ENCODE peak calls at places on chromosomes 4 and X, in seven cellular contexts. One of them, this sample, is unnamed.

GRCh38 chr4:55947912-55948725 is 626 bp upstream of the CEP135 start:
- DNase-seq in activated CD4-positive, alpha-beta memory T cell treated with anti-CD3 and anti-CD28 coated beads for 36 hours: peak; percentile 56
- DNase-seq in thyroid gland: no peak
- DNase-seq in smooth muscle cell of the brain vasculature: peak; percentile 61
- DNase-seq in iris pigment epithelial cell: peak; percentile 94
- DNase-seq in activated CD4-positive, alpha-beta T cell treated with anti-CD3 and anti-CD28 coated beads, Interleukin-2, amount 50 U/mL, for 1 hour: peak; percentile 37
- DNase-seq in NCI-H1417: no peak
- DNase-seq in this sample: peak; percentile 41

GRCh38 chr4:7971159-7971631 is 31.5 kb upstream of the AFAP1 start:
- DNase-seq in activated CD4-positive, alpha-beta memory T cell treated with anti-CD3 and anti-CD28 coated beads for 36 hours: peak; percentile 45
- DNase-seq in thyroid gland: no peak
- DNase-seq in smooth muscle cell of the brain vasculature: no peak
- DNase-seq in iris pigment epithelial cell: no peak
- DNase-seq in activated CD4-positive, alpha-beta T cell treated with anti-CD3 and anti-CD28 coated beads, Interleukin-2, amount 50 U/mL, for 1 hour: no peak
- DNase-seq in NCI-H1417: no peak
- DNase-seq in this sample: no peak

GRCh38 chr4:88610771-88611170 is 18.5 kb downstream of the HERC3 start:
- DNase-seq in activated CD4-positive, alpha-beta memory T cell treated with anti-CD3 and anti-CD28 coated beads for 36 hours: no peak
- DNase-seq in thyroid gland: peak; percentile 11
- DNase-seq in smooth muscle cell of the brain vasculature: no peak
- DNase-seq in iris pigment epithelial cell: peak; percentile 57
- DNase-seq in activated CD4-positive, alpha-beta T cell treated with anti-CD3 and anti-CD28 coated beads, Interleukin-2, amount 50 U/mL, for 1 hour: no peak
- DNase-seq in NCI-H1417: no peak
- DNase-seq in this sample: no peak

GRCh38 chrX:108399427-108400165 is 38.6 kb downstream of the COL4A6 start:
- DNase-seq in activated CD4-positive, alpha-beta memory T cell treated with anti-CD3 and anti-CD28 coated beads for 36 hours: no peak
- DNase-seq in thyroid gland: no peak
- DNase-seq in smooth muscle cell of the brain vasculature: peak; percentile 23
- DNase-seq in iris pigment epithelial cell: peak; percentile 43
- DNase-seq in activated CD4-positive, alpha-beta T cell treated with anti-CD3 and anti-CD28 coated beads, Interleukin-2, amount 50 U/mL, for 1 hour: no peak
- DNase-seq in NCI-H1417: no peak
- DNase-seq in this sample: no peak

GRCh38 chr4:140943486-140943885 is 187.3 kb upstream of the TBC1D9 start:
- DNase-seq in activated CD4-positive, alpha-beta memory T cell treated with anti-CD3 and anti-CD28 coated beads for 36 hours: no peak
- DNase-seq in thyroid gland: no peak
- DNase-seq in smooth muscle cell of the brain vasculature: no peak
- DNase-seq in iris pigment epithelial cell: peak; percentile 83
- DNase-seq in activated CD4-positive, alpha-beta T cell treated with anti-CD3 and anti-CD28 coated beads, Interleukin-2, amount 50 U/mL, for 1 hour: no peak
- DNase-seq in NCI-H1417: no peak
- DNase-seq in this sample: no peak

GRCh38 chr4:172573899-172574298 is 594.7 kb upstream of the GALNT7 start:
- DNase-seq in activated CD4-positive, alpha-beta memory T cell treated with anti-CD3 and anti-CD28 coated beads for 36 hours: no peak
- DNase-seq in thyroid gland: no peak
- DNase-seq in smooth muscle cell of the brain vasculature: no peak
- DNase-seq in iris pigment epithelial cell: no peak
- DNase-seq in activated CD4-positive, alpha-beta T cell treated with anti-CD3 and anti-CD28 coated beads, Interleukin-2, amount 50 U/mL, for 1 hour: no peak
- DNase-seq in NCI-H1417: no peak
- DNase-seq in this sample: no peak

GRCh38 chrX:28135378-28136047 is 154.3 kb upstream of the DCAF8L1 start:
- DNase-seq in activated CD4-positive, alpha-beta memory T cell treated with anti-CD3 and anti-CD28 coated beads for 36 hours: no peak
- DNase-seq in thyroid gland: no peak
- DNase-seq in smooth muscle cell of the brain vasculature: no peak
- DNase-seq in iris pigment epithelial cell: peak; percentile 73
- DNase-seq in activated CD4-positive, alpha-beta T cell treated with anti-CD3 and anti-CD28 coated beads, Interleukin-2, amount 50 U/mL, for 1 hour: no peak
- DNase-seq in NCI-H1417: no peak
- DNase-seq in this sample: no peak

GRCh38 chr4:141192564-141192963 is 28.1 kb upstream of the ZNF330 start:
- DNase-seq in activated CD4-positive, alpha-beta memory T cell treated with anti-CD3 and anti-CD28 coated beads for 36 hours: no peak
- DNase-seq in thyroid gland: no peak
- DNase-seq in smooth muscle cell of the brain vasculature: no peak
- DNase-seq in iris pigment epithelial cell: no peak
- DNase-seq in activated CD4-positive, alpha-beta T cell treated with anti-CD3 and anti-CD28 coated beads, Interleukin-2, amount 50 U/mL, for 1 hour: no peak
- DNase-seq in NCI-H1417: no peak
- DNase-seq in this sample: no peak

GRCh38 chrX:152445926-152446325 is 5.2 kb downstream of the GABRA3 start:
- DNase-seq in activated CD4-positive, alpha-beta memory T cell treated with anti-CD3 and anti-CD28 coated beads for 36 hours: no peak
- DNase-seq in thyroid gland: no peak
- DNase-seq in smooth muscle cell of the brain vasculature: no peak
- DNase-seq in iris pigment epithelial cell: peak; percentile 3
- DNase-seq in activated CD4-positive, alpha-beta T cell treated with anti-CD3 and anti-CD28 coated beads, Interleukin-2, amount 50 U/mL, for 1 hour: no peak
- DNase-seq in NCI-H1417: no peak
- DNase-seq in this sample: no peak

GRCh38 chr4:2472187-2472586 is 3.3 kb downstream of the RNF4 start:
- DNase-seq in activated CD4-positive, alpha-beta memory T cell treated with anti-CD3 and anti-CD28 coated beads for 36 hours: no peak
- DNase-seq in thyroid gland: no peak
- DNase-seq in smooth muscle cell of the brain vasculature: no peak
- DNase-seq in iris pigment epithelial cell: peak; percentile 83
- DNase-seq in activated CD4-positive, alpha-beta T cell treated with anti-CD3 and anti-CD28 coated beads, Interleukin-2, amount 50 U/mL, for 1 hour: no peak
- DNase-seq in NCI-H1417: no peak
- DNase-seq in this sample: no peak

GRCh38 chr4:80209302-80209701 is 12.0 kb downstream of the PRDM8 start:
- DNase-seq in activated CD4-positive, alpha-beta memory T cell treated with anti-CD3 and anti-CD28 coated beads for 36 hours: no peak
- DNase-seq in thyroid gland: no peak
- DNase-seq in smooth muscle cell of the brain vasculature: no peak
- DNase-seq in iris pigment epithelial cell: no peak
- DNase-seq in activated CD4-positive, alpha-beta T cell treated with anti-CD3 and anti-CD28 coated beads, Interleukin-2, amount 50 U/mL, for 1 hour: no peak
- DNase-seq in NCI-H1417: no peak
- DNase-seq in this sample: no peak

GRCh38 chr4:12724520-12724919 is 759.6 kb downstream of the RAB28 start:
- DNase-seq in activated CD4-positive, alpha-beta memory T cell treated with anti-CD3 and anti-CD28 coated beads for 36 hours: no peak
- DNase-seq in thyroid gland: no peak
- DNase-seq in smooth muscle cell of the brain vasculature: no peak
- DNase-seq in iris pigment epithelial cell: peak; percentile 6
- DNase-seq in activated CD4-positive, alpha-beta T cell treated with anti-CD3 and anti-CD28 coated beads, Interleukin-2, amount 50 U/mL, for 1 hour: no peak
- DNase-seq in NCI-H1417: no peak
- DNase-seq in this sample: no peak

GRCh38 chr4:78061939-78062603 is 4.9 kb downstream of the FRAS1 start:
- DNase-seq in activated CD4-positive, alpha-beta memory T cell treated with anti-CD3 and anti-CD28 coated beads for 36 hours: no peak
- DNase-seq in thyroid gland: no peak
- DNase-seq in smooth muscle cell of the brain vasculature: no peak
- DNase-seq in iris pigment epithelial cell: no peak
- DNase-seq in activated CD4-positive, alpha-beta T cell treated with anti-CD3 and anti-CD28 coated beads, Interleukin-2, amount 50 U/mL, for 1 hour: no peak
- DNase-seq in NCI-H1417: no peak
- DNase-seq in this sample: no peak

GRCh38 chr4:166042510-166043055 is 169.5 kb downstream of the TLL1 start:
- DNase-seq in activated CD4-positive, alpha-beta memory T cell treated with anti-CD3 and anti-CD28 coated beads for 36 hours: no peak
- DNase-seq in thyroid gland: no peak
- DNase-seq in smooth muscle cell of the brain vasculature: no peak
- DNase-seq in iris pigment epithelial cell: no peak
- DNase-seq in activated CD4-positive, alpha-beta T cell treated with anti-CD3 and anti-CD28 coated beads, Interleukin-2, amount 50 U/mL, for 1 hour: no peak
- DNase-seq in NCI-H1417: no peak
- DNase-seq in this sample: no peak

GRCh38 chrX:17377047-17377692 is 2.2 kb downstream of the NHS start:
- DNase-seq in activated CD4-positive, alpha-beta memory T cell treated with anti-CD3 and anti-CD28 coated beads for 36 hours: peak; percentile 50
- DNase-seq in thyroid gland: peak; percentile 48
- DNase-seq in smooth muscle cell of the brain vasculature: no peak
- DNase-seq in iris pigment epithelial cell: no peak
- DNase-seq in activated CD4-positive, alpha-beta T cell treated with anti-CD3 and anti-CD28 coated beads, Interleukin-2, amount 50 U/mL, for 1 hour: no peak
- DNase-seq in NCI-H1417: peak; percentile 81
- DNase-seq in this sample: peak; percentile 55

GRCh38 chr4:114109776-114110175 is 130.3 kb upstream of the ARSJ start:
- DNase-seq in activated CD4-positive, alpha-beta memory T cell treated with anti-CD3 and anti-CD28 coated beads for 36 hours: no peak
- DNase-seq in thyroid gland: no peak
- DNase-seq in smooth muscle cell of the brain vasculature: no peak
- DNase-seq in iris pigment epithelial cell: no peak
- DNase-seq in activated CD4-positive, alpha-beta T cell treated with anti-CD3 and anti-CD28 coated beads, Interleukin-2, amount 50 U/mL, for 1 hour: no peak
- DNase-seq in NCI-H1417: no peak
- DNase-seq in this sample: no peak

GRCh38 chr4:101599620-101600019 is 190.9 kb upstream of the BANK1 start:
- DNase-seq in activated CD4-positive, alpha-beta memory T cell treated with anti-CD3 and anti-CD28 coated beads for 36 hours: no peak
- DNase-seq in thyroid gland: no peak
- DNase-seq in smooth muscle cell of the brain vasculature: no peak
- DNase-seq in iris pigment epithelial cell: peak; percentile 82
- DNase-seq in activated CD4-positive, alpha-beta T cell treated with anti-CD3 and anti-CD28 coated beads, Interleukin-2, amount 50 U/mL, for 1 hour: no peak
- DNase-seq in NCI-H1417: no peak
- DNase-seq in this sample: no peak

GRCh38 chr4:86592553-86593249 is 1.4 kb upstream of the PTPN13 start:
- DNase-seq in activated CD4-positive, alpha-beta memory T cell treated with anti-CD3 and anti-CD28 coated beads for 36 hours: no peak
- DNase-seq in thyroid gland: no peak
- DNase-seq in smooth muscle cell of the brain vasculature: no peak
- DNase-seq in iris pigment epithelial cell: peak; percentile 72
- DNase-seq in activated CD4-positive, alpha-beta T cell treated with anti-CD3 and anti-CD28 coated beads, Interleukin-2, amount 50 U/mL, for 1 hour: no peak
- DNase-seq in NCI-H1417: no peak
- DNase-seq in this sample: no peak

GRCh38 chr4:2817701-2818350 is 24.9 kb downstream of the SH3BP2 start:
- DNase-seq in activated CD4-positive, alpha-beta memory T cell treated with anti-CD3 and anti-CD28 coated beads for 36 hours: no peak
- DNase-seq in thyroid gland: peak; percentile 65
- DNase-seq in smooth muscle cell of the brain vasculature: no peak
- DNase-seq in iris pigment epithelial cell: no peak
- DNase-seq in activated CD4-positive, alpha-beta T cell treated with anti-CD3 and anti-CD28 coated beads, Interleukin-2, amount 50 U/mL, for 1 hour: peak; percentile 28
- DNase-seq in NCI-H1417: peak; percentile 74
- DNase-seq in this sample: peak; percentile 42